ENCODE peak calls at places on chromosomes 16 and 17, in six cellular contexts. S is stimulated activated CD4-positive, alpha-beta T cell treated with anti-CD3 and anti-CD28 coated beads, Interleukin-1b, Interleukin-23, amount 100 ng/mL, for 24 hours; Y is NCI-H1694; L is T-helper 22 cell; R is mucosa of descending colon; D is stimulated activated CD8-positive, alpha-beta memory T cell treated with anti-CD3 and anti-CD28 coated beads, Interleukin-15, amount 100 ng/mL, for 24 hours. W is an unnamed sample.

GRCh38 chr17:39787743-39788484 is 50.2 kb downstream of the GRB7 start:
- DNase-seq in Y (no peak), L (no peak), D (no peak), S (no peak), R (no peak), W (no peak)

GRCh38 chr17:80173916-80174315 is 4.1 kb downstream of the CARD14 start:
- DNase-seq in D (no peak), Y (no peak), R (no peak), S (no peak), L (no peak), W (no peak)

GRCh38 chr16:56401482-56401881 is 23.9 kb downstream of the AMFR start:
- DNase-seq in D (no peak), R (no peak), L (no peak), Y (peak), S (no peak), W (peak)

GRCh38 chr17:39213852-39214251 is 11.9 kb downstream of the STAC2 start:
- DNase-seq in S (no peak), Y (no peak), D (no peak), L (no peak), R (no peak), W (no peak)

GRCh38 chr17:35069311-35069710 is 5.8 kb upstream of the RFFL start:
- DNase-seq in Y (no peak), S (no peak), R (no peak), D (no peak), L (no peak), W (no peak)

GRCh38 chr16:85309656-85310587 is 197.7 kb upstream of the CIBAR2 start:
- DNase-seq in S (no peak), D (no peak), R (peak), Y (no peak), L (no peak), W (peak)

GRCh38 chr16:71499775-71500364 is 10.7 kb upstream of the ZNF19 start:
- DNase-seq in D (no peak), Y (peak), S (peak), R (peak), L (no peak), W (peak)

GRCh38 chr16:67516296-67517177 is 12.1 kb upstream of the RIPOR1 start:
- DNase-seq in Y (no peak), L (no peak), R (no peak), S (no peak), D (no peak), W (no peak)

GRCh38 chr17:30549864-30550511 is 72.8 kb downstream of the GOSR1 start:
- DNase-seq in Y (no peak), L (no peak), D (no peak), R (no peak), S (no peak), W (no peak)

GRCh38 chr17:72634621-72635020 is 457.9 kb downstream of the SLC39A11 start:
- DNase-seq in R (peak), Y (no peak), D (no peak), L (peak), S (no peak), W (peak)

GRCh38 chr16:47732806-47733150 is 271.6 kb downstream of the PHKB start:
- DNase-seq in Y (no peak), D (no peak), R (no peak), S (no peak), L (no peak), W (no peak)

GRCh38 chr17:74532115-74532514 is 840 bp upstream of the CD300LB start:
- DNase-seq in D (no peak), L (no peak), R (peak), Y (no peak), S (no peak), W (no peak)

GRCh38 chr16:87053016-87053982 is 263.9 kb downstream of the C16orf95 start:
- DNase-seq in D (no peak), S (no peak), L (no peak), Y (no peak), R (no peak), W (peak)

GRCh38 chr17:43526886-43527648 is 19.1 kb downstream of the ETV4 start:
- DNase-seq in S (no peak), L (no peak), R (no peak), Y (no peak), D (no peak), W (no peak)

GRCh38 chr17:73359987-73360410 is 48.2 kb upstream of the CDC42EP4 start:
- DNase-seq in D (no peak), L (no peak), S (no peak), Y (no peak), R (peak), W (peak)

GRCh38 chr17:27654654-27655524 is 23.9 kb downstream of the LGALS9 start:
- DNase-seq in L (peak), R (peak), S (peak), Y (peak), D (peak), W (peak)

GRCh38 chr16:81574168-81574567 is 129.6 kb downstream of the CMIP start:
- DNase-seq in Y (no peak), R (no peak), L (no peak), D (no peak), S (no peak), W (no peak)

GRCh38 chr16:10178079-10178478 is 4.1 kb downstream of the GRIN2A start:
- DNase-seq in L (no peak), S (no peak), R (no peak), D (no peak), Y (no peak), W (no peak)

GRCh38 chr17:69810326-69811035 is 264.5 kb upstream of the KCNJ16 start:
- DNase-seq in R (no peak), Y (no peak), S (no peak), L (no peak), D (no peak), W (no peak)

GRCh38 chr17:27552467-27552779 is 78.6 kb upstream of the LGALS9 start:
- DNase-seq in L (no peak), S (no peak), D (no peak), Y (no peak), R (no peak), W (no peak)

GRCh38 chr16:90048347-90048722 is 28.8 kb downstream of the PRDM7 start:
- DNase-seq in Y (no peak), L (no peak), S (no peak), D (no peak), R (no peak), W (peak)

GRCh38 chr16:4353675-4354074 is 2.6 kb upstream of the PAM16 start:
- DNase-seq in R (no peak), D (no peak), S (no peak), Y (no peak), L (no peak), W (no peak)